ENCODE peak calls at places on chromosomes 16 and 17, in nine cellular contexts. A, R, Y, B, V, I, K, L and Z are unnamed samples.

GRCh38 chr17:71237903-71238538 is 882.8 kb upstream of the SOX9 start:
- DNase-seq in A (no peak), R (peak), Y (no peak), B (no peak), V (no peak), I (peak), K (no peak), L (peak), Z (peak)

GRCh38 chr17:50177983-50178834 is 12.4 kb downstream of the SGCA start:
- DNase-seq in A (no peak), R (peak), Y (peak), B (peak), V (peak), I (peak), K (peak), L (no peak), Z (peak)

GRCh38 chr17:39866013-39866730 is 1.8 kb upstream of the ZPBP2 start:
- DNase-seq in A (no peak), R (no peak), Y (no peak), B (no peak), V (no peak), I (no peak), K (no peak), L (no peak), Z (no peak)

GRCh38 chr17:50638851-50639767 is 4.4 kb downstream of the ABCC3 start:
- DNase-seq in A (no peak), R (peak), Y (no peak), B (peak), V (peak), I (no peak), K (peak), L (peak), Z (no peak)

GRCh38 chr16:54928421-54929089 is 2.1 kb upstream of the IRX5 start:
- DNase-seq in A (no peak), R (no peak), Y (peak), B (peak), V (no peak), I (peak), K (peak), L (no peak), Z (peak)

GRCh38 chr17:69192754-69193153 is 35.9 kb downstream of the ABCA10 start:
- DNase-seq in A (no peak), R (no peak), Y (no peak), B (no peak), V (no peak), I (no peak), K (no peak), L (no peak), Z (no peak)

GRCh38 chr16:525520-526180 is 1.9 kb upstream of the CAPN15 start:
- DNase-seq in A (peak), R (peak), Y (no peak), B (no peak), V (peak), I (no peak), K (peak), L (peak), Z (no peak)

GRCh38 chr16:57276596-57276995 is 7.9 kb downstream of the PLLP start:
- DNase-seq in A (no peak), R (peak), Y (no peak), B (no peak), V (no peak), I (no peak), K (no peak), L (no peak), Z (no peak)

GRCh38 chr17:37605813-37606505 is 3.3 kb downstream of the SYNRG start:
- DNase-seq in A (no peak), R (no peak), Y (no peak), B (no peak), V (no peak), I (no peak), K (no peak), L (no peak), Z (no peak)

GRCh38 chr16:61194573-61194972 is 841.7 kb downstream of the CDH8 start:
- DNase-seq in A (no peak), R (no peak), Y (no peak), B (no peak), V (no peak), I (no peak), K (no peak), L (no peak), Z (no peak)

GRCh38 chr17:51244041-51244440 is 15.8 kb downstream of the MBTD1 start:
- DNase-seq in A (no peak), R (no peak), Y (no peak), B (no peak), V (no peak), I (no peak), K (no peak), L (no peak), Z (no peak)

GRCh38 chr17:47663997-47664941 is 14.6 kb downstream of the KPNB1 start:
- DNase-seq in A (no peak), R (peak), Y (peak), B (peak), V (no peak), I (peak), K (no peak), L (peak), Z (no peak)

GRCh38 chr16:29943846-29944669 is 17.8 kb upstream of the TMEM219 start:
- DNase-seq in A (no peak), R (peak), Y (peak), B (no peak), V (peak), I (peak), K (peak), L (peak), Z (peak)

GRCh38 chr16:53159781-53160436 is 105.1 kb downstream of the CHD9 start:
- DNase-seq in A (no peak), R (peak), Y (peak), B (no peak), V (no peak), I (peak), K (peak), L (peak), Z (no peak)

GRCh38 chr17:55314784-55315491 is 50.2 kb downstream of the HLF start:
- DNase-seq in A (no peak), R (no peak), Y (no peak), B (no peak), V (no peak), I (no peak), K (no peak), L (no peak), Z (no peak)

GRCh38 chr17:66444001-66444400 is 141.6 kb downstream of the PRKCA start:
- DNase-seq in A (no peak), R (no peak), Y (no peak), B (no peak), V (no peak), I (no peak), K (no peak), L (no peak), Z (no peak)